ENCODE peak calls at places on chromosome 19, in seven cellular contexts. O, F, E, X, Z, V and G are unnamed samples.

GRCh38 chr19:39544920-39545319 is 5.0 kb upstream of the EID2 start:
- DNase-seq in O (no peak), F (no peak), E (no peak), X (no peak), Z (no peak), V (no peak), G (no peak)

GRCh38 chr19:55579766-55580621 is 654 bp downstream of the ZNF579 start:
- DNase-seq in O (no peak), F (peak), E (no peak), X (no peak), Z (peak), V (no peak), G (no peak)

GRCh38 chr19:31676271-31677004 is 327.2 kb upstream of the TSHZ3 start:
- DNase-seq in O (no peak), F (no peak), E (no peak), X (no peak), Z (no peak), V (no peak), G (no peak)

GRCh38 chr19:1016647-1017114 is 4.2 kb downstream of the TMEM259 start:
- DNase-seq in O (no peak), F (no peak), E (no peak), X (no peak), Z (no peak), V (no peak), G (no peak)

GRCh38 chr19:38550376-38550775 is 67.4 kb downstream of the MAP4K1 start:
- DNase-seq in O (no peak), F (no peak), E (no peak), X (no peak), Z (no peak), V (no peak), G (no peak)

GRCh38 chr19:55210120-55210493 is 806 bp upstream of the PTPRH start:
- DNase-seq in O (no peak), F (peak), E (no peak), X (no peak), Z (no peak), V (no peak), G (peak)

GRCh38 chr19:43132696-43133095 is 50.2 kb upstream of the PSG2 start:
- DNase-seq in O (no peak), F (no peak), E (no peak), X (no peak), Z (no peak), V (no peak), G (no peak)

GRCh38 chr19:12721656-12722565 is 1.8 kb downstream of the TNPO2 start:
- DNase-seq in O (peak), F (no peak), E (peak), X (peak), Z (peak), V (no peak), G (no peak)

GRCh38 chr19:33301011-33301899 is 1.1 kb downstream of the CEBPA start:
- DNase-seq in O (peak), F (no peak), E (no peak), X (no peak), Z (peak), V (no peak), G (no peak)

GRCh38 chr19:40803857-40804782 is 5.1 kb downstream of the EGLN2 start:
- DNase-seq in O (no peak), F (no peak), E (no peak), X (peak), Z (peak), V (no peak), G (no peak)

GRCh38 chr19:17405250-17406038 is at the start of gene BST2:
- DNase-seq in O (no peak), F (no peak), E (no peak), X (peak), Z (peak), V (no peak), G (no peak)

GRCh38 chr19:4870025-4870700 is 2.7 kb upstream of the PLIN3 start:
- DNase-seq in O (no peak), F (no peak), E (no peak), X (no peak), Z (no peak), V (no peak), G (peak)

GRCh38 chr19:2735374-2735773 is 4.4 kb downstream of the SLC39A3 start:
- DNase-seq in O (no peak), F (no peak), E (no peak), X (no peak), Z (no peak), V (no peak), G (no peak)

GRCh38 chr19:18415177-18415867 is 3.9 kb upstream of the SSBP4 start:
- DNase-seq in O (no peak), F (no peak), E (no peak), X (no peak), Z (no peak), V (no peak), G (no peak)

GRCh38 chr19:33399745-33400681 is 26.5 kb downstream of the CEBPG start:
- DNase-seq in O (no peak), F (no peak), E (no peak), X (no peak), Z (no peak), V (no peak), G (no peak)

GRCh38 chr19:53311044-53311443 is 22.5 kb upstream of the ZNF845 start:
- DNase-seq in O (no peak), F (no peak), E (no peak), X (no peak), Z (no peak), V (no peak), G (no peak)

GRCh38 chr19:5338661-5339469 is 1.7 kb downstream of the PTPRS start:
- DNase-seq in O (peak), F (no peak), E (no peak), X (no peak), Z (peak), V (no peak), G (no peak)

GRCh38 chr19:18157465-18158063 is 4.6 kb downstream of the PIK3R2 start:
- DNase-seq in O (peak), F (peak), E (no peak), X (no peak), Z (no peak), V (no peak), G (no peak)

GRCh38 chr19:17404621-17405249 is 695 bp downstream of the BST2 start:
- DNase-seq in O (no peak), F (no peak), E (no peak), X (no peak), Z (no peak), V (no peak), G (no peak)

GRCh38 chr19:48872884-48873475 is 759 bp downstream of the PPP1R15A start:
- DNase-seq in O (peak), F (peak), E (peak), X (peak), Z (peak), V (no peak), G (no peak)

GRCh38 chr19:49340069-49340864 is 5.1 kb downstream of the CD37 start:
- DNase-seq in O (peak), F (peak), E (no peak), X (peak), Z (peak), V (no peak), G (no peak)

GRCh38 chr19:13652810-13653590 is 111.3 kb upstream of the MRI1 start:
- DNase-seq in O (no peak), F (no peak), E (no peak), X (no peak), Z (no peak), V (no peak), G (no peak)

GRCh38 chr19:54162241-54162805 is 2.8 kb upstream of the LENG1 start:
- DNase-seq in O (peak), F (peak), E (peak), X (peak), Z (peak), V (no peak), G (peak)

GRCh38 chr19:5974721-5975387 is 3.1 kb downstream of the RANBP3 start:
- DNase-seq in O (no peak), F (no peak), E (no peak), X (no peak), Z (peak), V (no peak), G (no peak)

GRCh38 chr19:3981736-3982681 is 3.3 kb downstream of the EEF2 start:
- DNase-seq in O (peak), F (no peak), E (no peak), X (no peak), Z (no peak), V (no peak), G (no peak)